ENCODE peak calls at places on chromosomes 16 and 17, in six cellular contexts. U is endothelial cell of umbilical vein; I is fibroblast of mammary gland; D is adrenal gland; V is CD8-positive, alpha-beta memory T cell; O is esophagus squamous epithelium. J is an unnamed sample.

GRCh38 chr16:69833357-69833781 is 71.2 kb downstream of the WWP2 start:
- DNase-seq in U (peak), I (peak), D (peak), V (no peak), O (no peak), J (peak)

GRCh38 chr17:49365667-49366066 is 3.6 kb upstream of the ZNF652 start:
- DNase-seq in U (no peak), I (peak), D (peak), V (no peak), O (no peak), J (peak)

GRCh38 chr17:61314368-61315078 is 85.1 kb upstream of the TBX2 start:
- DNase-seq in U (no peak), I (peak), D (peak), V (no peak), O (no peak), J (peak)

GRCh38 chr17:47310186-47310733 is 13.5 kb upstream of the EFCAB13 start:
- DNase-seq in U (no peak), I (no peak), D (no peak), V (no peak), O (no peak), J (no peak)

GRCh38 chr17:80441133-80441578 is 26.2 kb downstream of the ENDOV start:
- DNase-seq in U (peak), I (peak), D (no peak), V (peak), O (no peak), J (peak)

GRCh38 chr16:85238233-85238647 is 126.0 kb upstream of the CIBAR2 start:
- DNase-seq in U (peak), I (peak), D (no peak), V (no peak), O (no peak), J (peak)

GRCh38 chr16:56357291-56357764 is 68.0 kb downstream of the AMFR start:
- DNase-seq in U (peak), I (peak), D (peak), V (no peak), O (no peak), J (peak)

GRCh38 chr17:28796062-28796461 is 46.5 kb downstream of the FAM222B start:
- DNase-seq in U (no peak), I (no peak), D (no peak), V (no peak), O (no peak), J (no peak)

GRCh38 chr16:27699540-27699939 is 149.6 kb downstream of the KATNIP start:
- DNase-seq in U (no peak), I (no peak), D (no peak), V (no peak), O (no peak), J (no peak)

GRCh38 chr17:75392559-75392958 is 12.9 kb downstream of the GRB2 start:
- DNase-seq in U (no peak), I (no peak), D (no peak), V (no peak), O (no peak), J (no peak)

GRCh38 chr17:39979865-39980401 is 674 bp upstream of the PSMD3 start:
- DNase-seq in U (no peak), I (peak), D (no peak), V (no peak), O (no peak), J (peak)

GRCh38 chr16:57013268-57013667 is 23.9 kb downstream of the NLRC5 start:
- DNase-seq in U (no peak), I (peak), D (no peak), V (no peak), O (no peak), J (peak)

GRCh38 chr17:61259360-61259759 is 140.3 kb upstream of the TBX2 start:
- DNase-seq in U (no peak), I (no peak), D (no peak), V (no peak), O (no peak), J (no peak)

GRCh38 chr17:61230972-61231820 is 168.4 kb upstream of the TBX2 start:
- DNase-seq in U (no peak), I (no peak), D (no peak), V (no peak), O (no peak), J (no peak)

GRCh38 chr17:17182601-17183136 is 23.5 kb downstream of the PLD6 start:
- DNase-seq in U (no peak), I (no peak), D (no peak), V (peak), O (no peak), J (no peak)

GRCh38 chr17:40526668-40527067 is 25.2 kb upstream of the TNS4 start:
- DNase-seq in U (no peak), I (peak), D (no peak), V (no peak), O (no peak), J (peak)

GRCh38 chr17:64343833-64344637 is 46.6 kb downstream of the PECAM1 start:
- DNase-seq in U (peak), I (peak), D (peak), V (no peak), O (no peak), J (peak)

GRCh38 chr17:74785096-74785980 is 9.2 kb upstream of the NAT9 start:
- DNase-seq in U (no peak), I (no peak), D (no peak), V (no peak), O (no peak), J (no peak)

GRCh38 chr17:77323413-77324171 is 182.8 kb downstream of the SEC14L1 start:
- DNase-seq in U (no peak), I (peak), D (peak), V (peak), O (no peak), J (peak)

GRCh38 chr16:22979038-22979437 is 165.1 kb downstream of the HS3ST2 start:
- DNase-seq in U (no peak), I (no peak), D (no peak), V (no peak), O (no peak), J (no peak)

GRCh38 chr16:31513126-31513525 is 4.9 kb upstream of the RUSF1 start:
- DNase-seq in U (no peak), I (peak), D (no peak), V (no peak), O (no peak), J (peak)

GRCh38 chr16:82580293-82580900 is 46.4 kb upstream of the CDH13 start:
- DNase-seq in U (peak), I (peak), D (no peak), V (no peak), O (no peak), J (peak)

GRCh38 chr17:50365649-50366393 is 7.2 kb downstream of the MRPL27 start:
- DNase-seq in U (no peak), I (no peak), D (peak), V (no peak), O (no peak), J (no peak)

GRCh38 chr16:15054357-15055140 is 1.3 kb downstream of the NTAN1 start:
- DNase-seq in U (no peak), I (peak), D (no peak), V (no peak), O (no peak), J (peak)

GRCh38 chr17:35080536-35080935 is 17.0 kb upstream of the RFFL start:
- DNase-seq in U (no peak), I (no peak), D (no peak), V (no peak), O (no peak), J (no peak)

DNA sequence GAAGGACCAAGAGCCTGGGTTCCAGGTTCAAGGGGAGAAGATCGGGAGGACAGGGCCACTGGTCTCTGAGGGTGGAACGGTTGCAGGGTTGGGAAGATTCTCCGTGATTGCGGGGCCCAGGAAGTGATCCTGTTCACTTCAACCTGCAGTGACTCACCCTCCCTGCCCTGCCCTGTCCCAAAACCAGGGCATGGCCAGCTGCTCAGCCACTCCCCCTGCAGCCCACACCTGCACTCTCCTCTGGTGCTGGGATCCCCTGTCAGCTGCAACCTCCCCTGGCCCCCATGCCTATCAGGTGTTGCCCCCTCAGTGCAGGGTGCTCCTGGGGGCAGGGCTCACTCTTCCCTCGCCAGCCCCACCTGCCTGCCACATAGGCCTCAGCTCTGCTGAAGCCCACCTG is 1.1 kb downstream of the RUNDC3A start:
- DNase-seq in U (no peak), I (no peak), D (no peak), V (no peak), O (no peak), J (no peak)
- H3K4me3 ChIP-seq in U (no peak), I (no peak), D (no peak), V (no peak), O (no peak), J (no peak)

GRCh38 chr17:7023576-7024401 is 939 bp downstream of the BCL6B start:
- DNase-seq in U (peak), I (peak), D (peak), V (peak), O (no peak), J (peak)

GRCh38 chr17:7024402-7024785 is 1.5 kb downstream of the BCL6B start:
- DNase-seq in U (no peak), I (no peak), D (peak), V (no peak), O (no peak), J (no peak)

GRCh38 chr17:7020894-7021664 is 1.8 kb upstream of the BCL6B start:
- DNase-seq in U (peak), I (no peak), D (no peak), V (no peak), O (no peak), J (no peak)

GRCh38 chr17:7021993-7022778 is 664 bp upstream of the BCL6B start:
- DNase-seq in U (peak), I (peak), D (peak), V (peak), O (no peak), J (peak)

DNA sequence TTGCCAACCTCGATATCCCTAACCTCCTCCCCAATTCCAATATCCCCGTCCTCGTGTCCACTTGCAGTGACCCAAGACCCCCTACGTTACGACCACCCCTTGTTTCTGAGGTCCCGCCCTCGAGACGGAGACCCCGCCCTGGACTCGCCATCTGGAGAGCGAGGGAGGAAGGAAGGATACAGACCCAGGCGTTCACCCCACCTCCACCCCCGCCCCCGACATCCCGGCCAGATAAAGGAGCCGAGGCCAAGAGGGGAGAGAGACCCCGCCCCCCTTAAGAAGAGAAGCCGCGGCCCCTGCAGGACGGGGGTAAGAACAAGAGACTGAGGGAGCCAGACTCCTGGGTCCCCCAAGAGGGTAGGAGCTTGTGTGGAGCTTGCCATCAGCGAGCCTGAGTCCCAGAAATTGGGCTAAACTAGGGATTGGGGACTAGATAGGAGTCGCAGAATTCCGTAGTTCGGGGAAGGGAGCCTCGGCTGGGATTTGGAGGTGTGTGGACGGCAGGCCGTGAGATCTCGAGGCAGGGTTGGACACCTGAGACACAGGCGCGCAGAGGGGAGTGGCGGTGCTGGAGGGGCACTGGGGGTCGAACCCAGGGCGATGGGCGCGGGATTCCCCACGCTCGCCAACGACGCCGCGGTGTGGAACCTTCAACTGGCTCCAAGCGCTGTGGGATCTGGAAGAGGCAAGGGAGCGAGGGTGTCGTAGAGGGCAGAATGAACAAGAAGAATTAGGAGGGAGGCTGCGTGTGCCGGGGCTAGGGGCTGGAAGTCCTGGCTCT is at the start of gene BCL6B:
- DNase-seq in U (peak), I (no peak), D (no peak), V (no peak), O (no peak), J (no peak)
- H3K4me3 ChIP-seq in U (peak), I (peak), D (no peak), V (peak), O (peak), J (peak)

GRCh38 chr17:57551321-57552079 is 193.6 kb downstream of the CCDC182 start:
- DNase-seq in U (no peak), I (no peak), D (no peak), V (peak), O (peak), J (no peak)
- H3K4me3 ChIP-seq in U (no peak), I (no peak), D (no peak), V (no peak), O (no peak), J (no peak)

GRCh38 chr17:12789976-12790805 is 893 bp downstream of the ARHGAP44 start:
- DNase-seq in U (no peak), I (no peak), D (no peak), V (no peak), O (no peak), J (no peak)
- H3K4me3 ChIP-seq in U (no peak), I (peak), D (no peak), V (no peak), O (peak), J (peak)

GRCh38 chr17:59001158-59001814 is 105.4 kb downstream of the TRIM37 start:
- DNase-seq in U (peak), I (peak), D (peak), V (peak), O (peak), J (peak)
- H3K4me3 ChIP-seq in U (no peak), I (no peak), D (no peak), V (peak), O (no peak), J (no peak)